ENCODE peak calls at places on chromosomes 7 and 10, in nine cellular contexts. L is spleen, E is transverse colon, Y is breast epithelium, S is IMR-90, D is heart left ventricle, T is gastrocnemius medialis, O is prostate gland, K is ovary. R is an unnamed sample.

GRCh38 chr7:136086712-136087111 is 109.6 kb upstream of the MTPN start:
- DNase-seq in L (no peak), E (peak), Y (peak), S (peak), D (peak), T (peak), O (peak), K (peak), R (peak)

GRCh38 chr7:112630565-112630964 is 149.8 kb downstream of the LSMEM1 start:
- DNase-seq in L (no peak), E (no peak), Y (no peak), S (peak), D (no peak), T (no peak), O (no peak), K (no peak), R (no peak)

GRCh38 chr7:6226194-6226799 is 46.1 kb downstream of the CYTH3 start:
- DNase-seq in L (no peak), E (no peak), Y (no peak), S (peak), D (no peak), T (no peak), O (no peak), K (no peak), R (no peak)

GRCh38 chr10:116699783-116700150 is 42.6 kb downstream of the HSPA12A start:
- DNase-seq in L (no peak), E (no peak), Y (no peak), S (no peak), D (no peak), T (no peak), O (no peak), K (no peak), R (no peak)

GRCh38 chr7:111718886-111719285 is 156.6 kb upstream of the IMMP2L start:
- DNase-seq in L (no peak), E (no peak), Y (no peak), S (no peak), D (no peak), T (no peak), O (no peak), K (no peak), R (no peak)

GRCh38 chr7:41028591-41028990 is 674.3 kb downstream of the INHBA start:
- DNase-seq in L (no peak), E (no peak), Y (no peak), S (no peak), D (no peak), T (no peak), O (no peak), K (no peak), R (no peak)

GRCh38 chr7:78585958-78586357 is 787.4 kb downstream of the PHTF2 start:
- DNase-seq in L (no peak), E (no peak), Y (no peak), S (no peak), D (no peak), T (no peak), O (no peak), K (no peak), R (no peak)

GRCh38 chr10:111756541-111757061 is 427.0 kb downstream of the GPAM start:
- DNase-seq in L (no peak), E (peak), Y (no peak), S (no peak), D (no peak), T (peak), O (peak), K (no peak), R (peak)

GRCh38 chr7:45660201-45660900 is 86.2 kb downstream of the ADCY1 start:
- DNase-seq in L (no peak), E (no peak), Y (no peak), S (no peak), D (no peak), T (no peak), O (peak), K (no peak), R (no peak)

GRCh38 chr10:132679217-132679595 is 106.7 kb downstream of the NKX6-2 start:
- DNase-seq in L (peak), E (no peak), Y (no peak), S (no peak), D (no peak), T (no peak), O (no peak), K (no peak), R (peak)

GRCh38 chr7:70098133-70098561 is 499.9 kb downstream of the AUTS2 start:
- DNase-seq in L (no peak), E (no peak), Y (no peak), S (no peak), D (no peak), T (no peak), O (no peak), K (no peak), R (no peak)

GRCh38 chr7:27123021-27123476 is 7.5 kb downstream of the HOXA4 start:
- DNase-seq in L (no peak), E (no peak), Y (peak), S (peak), D (no peak), T (no peak), O (no peak), K (no peak), R (no peak)

GRCh38 chr10:126207313-126207771 is 180.9 kb downstream of the ADAM12 start:
- DNase-seq in L (no peak), E (no peak), Y (no peak), S (peak), D (no peak), T (no peak), O (no peak), K (no peak), R (no peak)

GRCh38 chr7:111953611-111954010 is 252.6 kb downstream of the DOCK4 start:
- DNase-seq in L (no peak), E (no peak), Y (no peak), S (no peak), D (peak), T (no peak), O (peak), K (no peak), R (peak)

GRCh38 chr10:32744321-32744720 is 213.7 kb downstream of the ITGB1 start:
- DNase-seq in L (no peak), E (no peak), Y (no peak), S (no peak), D (no peak), T (no peak), O (no peak), K (no peak), R (no peak)

GRCh38 chr10:64760371-64760770 is 1239.2 kb downstream of the REEP3 start:
- DNase-seq in L (no peak), E (no peak), Y (no peak), S (no peak), D (no peak), T (no peak), O (no peak), K (no peak), R (no peak)

GRCh38 chr7:116525913-116526857 is 1.3 kb downstream of the CAV1 start:
- DNase-seq in L (peak), E (peak), Y (peak), S (peak), D (peak), T (peak), O (peak), K (peak), R (peak)

GRCh38 chr7:122148081-122148480 is 4.0 kb upstream of the AASS start:
- DNase-seq in L (no peak), E (no peak), Y (no peak), S (no peak), D (no peak), T (no peak), O (no peak), K (no peak), R (no peak)

GRCh38 chr10:84548869-84549268 is 220.5 kb downstream of the CCSER2 start:
- DNase-seq in L (no peak), E (no peak), Y (no peak), S (no peak), D (no peak), T (no peak), O (no peak), K (no peak), R (no peak)

GRCh38 chr10:124727389-124727960 is 16.7 kb downstream of the FAM53B start:
- DNase-seq in L (peak), E (peak), Y (no peak), S (no peak), D (no peak), T (peak), O (peak), K (no peak), R (peak)

GRCh38 chr7:43004076-43004475 is 71.9 kb downstream of the MRPL32 start:
- DNase-seq in L (no peak), E (no peak), Y (no peak), S (no peak), D (no peak), T (no peak), O (no peak), K (no peak), R (no peak)

GRCh38 chr7:143884978-143885559 is 16.9 kb downstream of the TCAF1 start:
- DNase-seq in L (peak), E (no peak), Y (no peak), S (peak), D (no peak), T (no peak), O (no peak), K (peak), R (peak)

DNA sequence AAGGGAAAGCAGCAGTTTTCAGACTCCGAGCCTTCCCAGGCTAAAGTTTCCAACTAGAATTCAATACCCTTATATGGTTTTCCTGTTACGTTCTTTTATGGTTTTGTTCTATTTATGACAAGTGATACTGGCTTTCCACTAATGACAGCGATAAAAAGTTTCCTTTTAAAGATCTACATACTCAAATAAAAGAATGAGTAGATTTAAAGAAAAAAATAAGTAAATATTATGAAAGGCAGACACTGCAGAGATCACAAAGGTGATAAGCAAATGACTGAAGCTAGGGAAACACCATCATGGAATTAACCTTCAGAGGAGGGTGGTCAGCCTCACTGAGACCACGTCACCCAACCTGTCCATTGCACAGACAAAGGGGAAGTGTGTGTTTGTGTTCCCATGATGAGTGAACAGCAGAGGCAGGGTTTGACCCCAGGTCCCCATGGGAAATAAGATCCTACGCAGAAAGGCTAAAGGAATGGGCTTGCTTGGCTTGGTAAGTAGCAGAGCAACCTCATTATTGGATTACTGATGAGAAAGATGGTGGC is 4.0 kb downstream of the VSIR start:
- DNase-seq in L (peak), E (peak), Y (no peak), S (peak), D (peak), T (no peak), O (no peak), K (no peak), R (no peak)
- TF ChIP-seq POLR2A in L (no peak), E (no peak), Y (no peak), S (no peak), D (no peak), T (no peak), O (no peak), K (no peak), R (no peak)

GRCh38 chr10:73908853-73909611 is 1.9 kb upstream of the PLAU start:
- DNase-seq in L (no peak), E (peak), Y (no peak), S (peak), D (peak), T (peak), O (no peak), K (no peak), R (no peak)

GRCh38 chr10:73911553-73912004 is 647 bp downstream of the PLAU start:
- DNase-seq in L (no peak), E (no peak), Y (no peak), S (peak), D (no peak), T (no peak), O (no peak), K (no peak), R (peak)

GRCh38 chr10:73910401-73910763 is 550 bp upstream of the PLAU start:
- DNase-seq in L (no peak), E (no peak), Y (no peak), S (peak), D (no peak), T (no peak), O (no peak), K (no peak), R (no peak)

GRCh38 chr10:73909716-73910115 is 1.2 kb upstream of the PLAU start:
- DNase-seq in L (no peak), E (no peak), Y (no peak), S (no peak), D (no peak), T (no peak), O (no peak), K (no peak), R (no peak)

GRCh38 chr10:73910764-73911552 is at the start of gene PLAU:
- DNase-seq in L (peak), E (peak), Y (no peak), S (peak), D (peak), T (no peak), O (peak), K (no peak), R (peak)
- TF ChIP-seq POLR2A in L (no peak), E (peak), Y (no peak), S (peak), D (no peak), T (peak), O (peak), K (no peak), R (no peak)

GRCh38 chr7:114986181-114986800 is 64.4 kb downstream of the MDFIC start:
- DNase-seq in L (no peak), E (no peak), Y (no peak), S (no peak), D (no peak), T (no peak), O (no peak), K (no peak), R (no peak)

GRCh38 chr7:114986805-114987204 is 64.9 kb downstream of the MDFIC start:
- DNase-seq in L (no peak), E (no peak), Y (no peak), S (peak), D (no peak), T (no peak), O (no peak), K (no peak), R (no peak)

GRCh38 chr7:114988755-114989154 is 66.9 kb downstream of the MDFIC start:
- DNase-seq in L (no peak), E (peak), Y (no peak), S (peak), D (peak), T (no peak), O (no peak), K (peak), R (no peak)

GRCh38 chr7:114988035-114988434 is 66.1 kb downstream of the MDFIC start:
- DNase-seq in L (no peak), E (no peak), Y (no peak), S (no peak), D (peak), T (no peak), O (no peak), K (no peak), R (no peak)

DNA sequence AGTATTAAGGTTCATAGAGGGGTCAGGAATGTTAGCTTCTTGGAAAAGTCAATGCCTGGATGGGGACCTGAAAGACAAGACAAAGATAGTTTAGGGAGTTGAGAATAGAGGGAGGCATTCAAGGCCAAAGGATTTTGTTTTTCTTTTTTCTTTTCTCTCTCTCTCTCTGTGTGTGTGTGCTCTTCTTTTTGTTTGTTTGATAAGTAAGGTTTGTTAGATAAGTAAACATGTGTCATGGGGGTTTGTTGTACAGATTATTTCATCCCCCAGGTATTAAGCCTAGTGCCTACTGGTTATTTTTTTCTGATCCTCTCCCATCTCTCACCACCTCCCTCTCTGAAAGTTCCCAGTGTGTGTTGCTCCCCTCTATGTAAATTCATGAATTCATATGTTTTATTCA is 63.4 kb downstream of the MDFIC start:
- DNase-seq in L (no peak), E (no peak), Y (no peak), S (no peak), D (no peak), T (no peak), O (no peak), K (no peak), R (no peak)
- TF ChIP-seq POLR2A in L (no peak), E (no peak), Y (no peak), S (no peak), D (no peak), T (no peak), O (no peak), K (no peak), R (no peak)

DNA sequence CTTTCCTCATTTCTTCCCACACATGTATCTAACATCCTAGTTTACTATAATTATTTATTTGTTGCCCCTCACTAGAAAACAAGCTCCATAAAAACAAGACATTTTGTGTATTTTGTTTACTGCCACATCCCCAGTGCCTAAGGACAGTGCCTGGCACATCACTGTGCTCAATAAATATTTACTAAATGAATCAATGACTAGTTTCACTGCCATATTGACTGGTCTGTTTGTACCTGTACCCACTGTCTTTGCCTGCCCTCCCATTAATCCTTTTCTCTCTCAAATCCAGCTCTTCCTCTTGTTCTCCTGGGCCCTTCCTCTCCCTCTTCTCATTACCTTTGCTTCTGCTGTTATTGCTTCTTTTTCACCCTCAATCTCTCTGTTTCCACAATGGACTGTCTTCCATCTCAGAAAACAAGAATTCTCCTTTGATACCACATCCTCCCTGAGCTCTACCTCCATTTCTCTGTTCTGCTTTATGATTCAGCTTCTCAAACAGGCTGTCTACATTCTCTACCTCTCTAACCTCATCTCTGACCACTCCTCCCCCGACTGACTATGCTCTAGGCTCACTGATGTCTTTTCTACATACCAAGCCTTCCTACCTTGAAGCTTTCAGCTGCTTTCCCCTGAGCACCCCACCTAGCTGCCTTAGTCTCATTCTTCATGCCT is 8.3 kb upstream of the FAM133B start:
- DNase-seq in L (no peak), E (no peak), Y (no peak), S (no peak), D (no peak), T (no peak), O (no peak), K (no peak), R (no peak)
- TF ChIP-seq POLR2A in L (no peak), E (no peak), Y (no peak), S (no peak), D (no peak), T (no peak), O (no peak), K (no peak), R (no peak)

DNA sequence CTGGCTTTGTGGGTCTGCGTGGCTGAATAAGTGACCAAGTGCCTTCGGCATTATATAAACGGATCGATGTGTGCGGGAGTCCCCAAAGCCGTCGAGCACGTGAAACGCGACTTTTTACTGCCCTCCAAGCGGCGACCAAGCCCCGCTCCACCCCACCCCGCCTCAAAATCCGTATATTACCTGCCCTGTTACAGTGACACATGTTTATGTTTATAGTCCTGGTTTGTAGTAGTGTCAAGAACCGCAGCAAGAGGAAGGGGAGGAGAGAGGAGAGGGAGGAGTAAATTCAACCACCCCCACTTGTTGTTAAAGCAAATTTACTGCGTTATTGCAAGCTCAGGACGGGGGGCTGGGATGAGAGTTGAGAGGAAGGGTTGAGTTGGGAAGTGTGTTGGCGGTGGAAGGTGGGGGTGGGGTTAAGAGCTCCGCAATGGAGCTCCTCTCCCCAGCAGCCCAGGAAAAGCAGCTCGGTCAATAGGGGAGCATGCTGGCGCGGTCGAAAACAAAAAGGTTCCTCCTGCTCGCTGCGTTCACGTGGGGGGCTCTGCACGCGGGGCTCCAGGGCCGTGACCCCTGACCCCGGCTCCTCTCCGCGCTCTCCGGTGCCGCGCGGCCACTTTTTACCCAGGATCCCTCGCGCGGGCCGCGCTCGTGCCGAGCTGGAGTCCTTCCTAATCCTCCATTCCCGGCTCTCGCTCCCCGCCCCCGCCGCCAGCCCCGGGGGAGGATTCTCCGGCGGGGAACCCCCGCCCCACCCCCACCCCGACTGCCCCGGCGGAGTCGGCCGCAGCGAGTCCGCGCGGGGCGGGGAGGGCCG is at the start of gene SKIDA1:
- DNase-seq in L (peak), E (peak), Y (peak), S (peak), D (peak), T (peak), O (peak), K (peak), R (peak)
- TF ChIP-seq POLR2A in L (peak), E (no peak), Y (peak), S (no peak), D (no peak), T (no peak), O (no peak), K (no peak), R (no peak)

GRCh38 chr10:113959383-113959760 is 84.3 kb upstream of the ADRB1 start:
- DNase-seq in L (no peak), E (peak), Y (no peak), S (no peak), D (no peak), T (peak), O (peak), K (no peak), R (no peak)

GRCh38 chr10:113961261-113961938 is 82.3 kb upstream of the ADRB1 start:
- DNase-seq in L (no peak), E (peak), Y (no peak), S (no peak), D (no peak), T (no peak), O (no peak), K (no peak), R (no peak)

GRCh38 chr10:113960617-113961260 is 82.9 kb upstream of the ADRB1 start:
- DNase-seq in L (no peak), E (peak), Y (no peak), S (no peak), D (no peak), T (no peak), O (peak), K (no peak), R (no peak)

GRCh38 chr10:113957013-113957412 is 86.7 kb upstream of the ADRB1 start:
- DNase-seq in L (no peak), E (no peak), Y (peak), S (peak), D (no peak), T (no peak), O (peak), K (no peak), R (no peak)

GRCh38 chr10:113958631-113959382 is 84.9 kb upstream of the ADRB1 start:
- DNase-seq in L (no peak), E (peak), Y (peak), S (peak), D (peak), T (no peak), O (peak), K (peak), R (no peak)
- TF ChIP-seq POLR2A in L (no peak), E (peak), Y (no peak), S (no peak), D (no peak), T (no peak), O (no peak), K (no peak), R (no peak)

R was measured in testis.